ENCODE peak calls at places on chromosomes 1 and 21, in four cellular contexts. Q is HepG2, P is K562, M is GM12878. A is an unnamed sample.
A peak's percentile ranks its signal among the peaks of the same experiment; 100 is the strongest.

GRCh38 chr1:231442735-231443134 is 20.6 kb upstream of the EGLN1 start:
- DNase-seq in Q (no peak), P (no peak), M (no peak), A (no peak)

GRCh38 chr1:220300442-220301121 is 28.3 kb upstream of the RAB3GAP2 start:
- DNase-seq in Q (peak; percentile 13), P (peak; percentile 58), M (no peak), A (peak; percentile 72)

GRCh38 chr1:49252917-49253316 is 476.2 kb upstream of the BEND5 start:
- DNase-seq in Q (no peak), P (no peak), M (no peak), A (no peak)

GRCh38 chr1:26288311-26288941 is 8.5 kb downstream of the SH3BGRL3 start:
- DNase-seq in Q (no peak), P (peak; percentile 63), M (no peak), A (no peak)

GRCh38 chr1:182795563-182796228 is 6.1 kb downstream of the NPL start:
- DNase-seq in Q (no peak), P (peak; percentile 50), M (no peak), A (no peak)

GRCh38 chr1:66452982-66453381 is 81.0 kb upstream of the SGIP1 start:
- DNase-seq in Q (no peak), P (no peak), M (no peak), A (no peak)

GRCh38 chr1:89711140-89711778 is 78.3 kb downstream of the LRRC8C start:
- DNase-seq in Q (no peak), P (no peak), M (no peak), A (no peak)

GRCh38 chr1:205261946-205262668 is 34.4 kb downstream of the TMCC2 start:
- DNase-seq in Q (no peak), P (no peak), M (no peak), A (no peak)

GRCh38 chr1:62613890-62614289 is 16.6 kb downstream of the ANGPTL3 start:
- DNase-seq in Q (peak; percentile 45), P (no peak), M (no peak), A (no peak)

GRCh38 chr1:42777860-42778259 is 6.9 kb upstream of the TMEM269 start:
- DNase-seq in Q (peak; percentile 40), P (peak; percentile 80), M (no peak), A (peak; percentile 63)

GRCh38 chr1:244371294-244372141 is 80.2 kb downstream of the ADSS2 start:
- DNase-seq in Q (no peak), P (no peak), M (no peak), A (no peak)

GRCh38 chr1:168654198-168654910 is 74.7 kb downstream of the DPT start:
- DNase-seq in Q (no peak), P (no peak), M (no peak), A (no peak)

GRCh38 chr1:76066390-76066789 is 8.2 kb upstream of the ST6GALNAC3 start:
- DNase-seq in Q (no peak), P (no peak), M (no peak), A (no peak)

GRCh38 chr1:3992103-3992556 is 92.1 kb upstream of the C1orf174 start:
- DNase-seq in Q (no peak), P (no peak), M (peak; percentile 5), A (no peak)

GRCh38 chr1:87840772-87841171 is 512.1 kb downstream of the LMO4 start:
- DNase-seq in Q (no peak), P (no peak), M (no peak), A (no peak)

GRCh38 chr1:41740630-41741239 is 178.0 kb downstream of the HIVEP3 start:
- DNase-seq in Q (no peak), P (no peak), M (no peak), A (no peak)

GRCh38 chr21:44517175-44517899 is 22.7 kb downstream of the KRTAP10-1 start:
- DNase-seq in Q (peak; percentile 93), P (peak; percentile 92), M (peak; percentile 13), A (peak; percentile 87)

GRCh38 chr1:116677474-116678062 is 10.0 kb upstream of the IGSF3 start:
- DNase-seq in Q (no peak), P (no peak), M (no peak), A (no peak)

GRCh38 chr1:67514299-67514698 is 84.1 kb upstream of the SERBP1 start:
- DNase-seq in Q (peak; percentile 28), P (no peak), M (no peak), A (no peak)

GRCh38 chr1:198756470-198756869 is 117.6 kb downstream of the PTPRC start:
- DNase-seq in Q (no peak), P (no peak), M (no peak), A (no peak)

GRCh38 chr1:170239445-170239844 is 93.7 kb downstream of the NTMT2 start:
- DNase-seq in Q (no peak), P (no peak), M (no peak), A (no peak)

GRCh38 chr1:236861560-236862230 is 66.6 kb downstream of the MTR start:
- DNase-seq in Q (peak; percentile 80), P (no peak), M (no peak), A (no peak)

GRCh38 chr1:94909486-94909885 is 17.4 kb downstream of the CNN3 start:
- DNase-seq in Q (no peak), P (no peak), M (no peak), A (no peak)

GRCh38 chr1:112579801-112580510 is 39.0 kb downstream of the ST7L start:
- DNase-seq in Q (no peak), P (no peak), M (no peak), A (no peak)

GRCh38 chr1:186566140-186566850 is 105.4 kb upstream of the PDC start:
- DNase-seq in Q (no peak), P (no peak), M (no peak), A (no peak)

GRCh38 chr21:45987121-45987711 is 5.6 kb downstream of the COL6A1 start:
- DNase-seq in Q (no peak), P (no peak), M (no peak), A (no peak)

GRCh38 chr21:45988366-45989347 is 7.1 kb downstream of the COL6A1 start:
- DNase-seq in Q (no peak), P (no peak), M (no peak), A (no peak)

GRCh38 chr21:45985471-45986315 is 4.1 kb downstream of the COL6A1 start:
- DNase-seq in Q (no peak), P (no peak), M (no peak), A (no peak)

GRCh38 chr21:45984584-45985095 is 3.1 kb downstream of the COL6A1 start:
- DNase-seq in Q (no peak), P (no peak), M (no peak), A (no peak)

GRCh38 chr21:45986316-45987051 is 4.9 kb downstream of the COL6A1 start:
- DNase-seq in Q (no peak), P (no peak), M (no peak), A (no peak)
- TF ChIP-seq FOXM1 in Q (no peak), P (no peak), M (no peak), A (no peak)

DNA sequence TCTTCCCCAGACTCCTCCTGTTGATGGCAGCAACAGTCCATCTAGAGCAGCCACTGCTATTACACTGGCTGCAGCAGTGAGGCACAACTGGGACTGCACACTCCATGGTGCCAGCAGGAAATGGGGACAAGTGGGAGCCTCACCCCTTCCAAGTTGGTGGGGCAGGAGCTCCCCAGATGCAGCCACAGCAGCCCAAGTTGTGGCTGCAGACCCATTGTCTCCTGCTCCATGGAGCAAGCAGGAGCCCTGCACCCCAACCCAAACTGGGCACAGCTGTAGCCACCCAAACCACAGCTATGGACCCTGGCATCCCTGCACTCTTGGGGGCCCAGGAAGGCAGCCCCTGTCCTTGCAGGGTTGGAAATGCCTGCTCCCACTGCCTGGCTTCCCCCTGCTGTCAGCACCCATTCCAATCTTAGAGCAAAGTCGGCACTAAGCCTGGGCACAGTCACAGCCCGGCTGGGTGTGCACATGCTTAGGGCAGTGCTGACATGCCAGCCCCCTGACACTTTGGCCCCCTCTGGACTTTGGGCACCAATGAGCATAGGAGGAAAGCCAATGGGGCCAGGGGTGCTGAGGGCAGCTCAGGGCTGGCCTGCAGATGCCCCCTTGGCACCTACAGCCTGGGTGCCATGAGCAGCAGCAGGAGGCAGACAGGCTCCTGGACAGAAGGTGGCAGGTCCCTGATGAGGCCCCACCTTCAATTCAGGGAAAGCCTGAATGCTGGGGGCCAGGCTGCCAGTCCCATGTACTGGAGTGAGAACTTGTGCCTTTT is 44.0 kb downstream of the MATN1 start:
- DNase-seq in Q (no peak), P (no peak), M (no peak), A (no peak)
- TF ChIP-seq SP1 in Q (no peak), P (no peak), M (no peak), A (no peak)

GRCh38 chr1:15668089-15668754 is 15.9 kb upstream of the PLEKHM2 start:
- DNase-seq in Q (no peak), P (no peak), M (no peak), A (no peak)

GRCh38 chr1:15669074-15669473 is 15.0 kb upstream of the PLEKHM2 start:
- DNase-seq in Q (no peak), P (no peak), M (no peak), A (no peak)

GRCh38 chr1:15669864-15670263 is 14.3 kb upstream of the PLEKHM2 start:
- DNase-seq in Q (no peak), P (no peak), M (no peak), A (no peak)

GRCh38 chr1:15674760-15675159 is 9.4 kb upstream of the PLEKHM2 start:
- DNase-seq in Q (no peak), P (peak; percentile 46), M (no peak), A (no peak)

DNA sequence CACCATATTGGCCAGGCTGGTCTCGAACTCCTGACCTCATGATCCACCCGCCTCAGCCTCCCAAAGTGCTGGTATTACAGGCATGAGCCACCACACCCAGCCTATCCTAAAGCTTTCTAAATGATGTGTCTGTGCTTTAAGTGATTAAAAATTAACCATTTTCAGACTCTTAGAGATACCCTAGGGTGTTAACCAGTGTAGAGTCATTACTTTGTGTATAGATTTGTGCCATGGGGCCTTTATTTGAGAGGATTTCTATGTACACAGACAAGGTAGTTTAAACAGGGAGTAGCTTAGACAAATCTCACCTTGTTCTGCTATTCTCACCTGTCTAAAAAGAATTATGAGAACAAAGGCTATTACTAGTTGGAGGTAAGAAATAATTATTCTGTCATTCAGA is 12.7 kb upstream of the PLEKHM2 start:
- DNase-seq in Q (no peak), P (no peak), M (no peak), A (no peak)
- TF ChIP-seq FOXM1 in Q (no peak), P (no peak), M (no peak), A (no peak)

GRCh38 chr1:23619299-23620188 is 60.2 kb upstream of the ID3 start:
- DNase-seq in Q (no peak), P (peak; percentile 51), M (no peak), A (peak; percentile 33)
- TF ChIP-seq SP1 in Q (no peak), P (no peak), M (peak; percentile 30), A (no peak)

GRCh38 chr1:19762175-19762779 is 37.4 kb downstream of the TMCO4 start:
- DNase-seq in Q (peak; percentile 6), P (peak; percentile 78), M (no peak), A (peak; percentile 82)
- TF ChIP-seq FOXM1 in Q (no peak), P (no peak), M (no peak), A (no peak)

GRCh38 chr1:39788758-39789570 is at the start of gene BMP8B:
- DNase-seq in Q (no peak), P (peak; percentile 96), M (no peak), A (peak; percentile 76)
- TF ChIP-seq SP1 in Q (no peak), P (peak; percentile 63), M (peak; percentile 35), A (no peak)